ENCODE peak calls at places on chromosomes 6 and 20, in four cellular contexts. H, P, G and E are unnamed samples. For H3K4me1, the result is how much of the 10 kb centered on the place peaks cover.

GRCh38 chr6:169101981-169102380 is 151.7 kb downstream of the THBS2 start:
- DNase-seq in H (no peak), G (no peak), P (no peak), E (no peak)

GRCh38 chr20:44959896-44960852 is at the start of gene TOMM34:
- DNase-seq in G (no peak), H (peak), P (peak), E (peak)

GRCh38 chr6:74657033-74657432 is 548.8 kb downstream of the COL12A1 start:
- DNase-seq in P (no peak), H (no peak), G (no peak), E (no peak)

GRCh38 chr6:142958343-142958742 is 13.4 kb upstream of the HIVEP2 start:
- DNase-seq in P (no peak), G (no peak), H (no peak), E (no peak)

GRCh38 chr6:1244278-1244677 is 67.6 kb upstream of the FOXQ1 start:
- DNase-seq in H (no peak), G (no peak), P (no peak), E (no peak)

GRCh38 chr20:1920252-1920651 is 25.0 kb downstream of the SIRPA start:
- DNase-seq in P (peak), H (no peak), G (no peak), E (peak)

GRCh38 chr6:153790048-153790447 is 249.0 kb upstream of the OPRM1 start:
- DNase-seq in H (no peak), G (no peak), P (peak), E (no peak)

GRCh38 chr20:10754809-10755208 is 81.0 kb upstream of the JAG1 start:
- DNase-seq in P (no peak), G (no peak), H (no peak), E (no peak)

GRCh38 chr6:168418151-168418551 is 22.8 kb upstream of the SMOC2 start:
- DNase-seq in P (no peak), G (peak), H (no peak), E (no peak)

GRCh38 chr6:63743691-63744090 is 108.1 kb downstream of the PHF3 start:
- DNase-seq in P (no peak), G (no peak), H (no peak), E (no peak)

GRCh38 chr6:168279403-168279935 is 40.1 kb downstream of the DACT2 start:
- DNase-seq in P (no peak), G (no peak), H (no peak), E (no peak)

GRCh38 chr20:18657575-18657974 is 69.7 kb downstream of the DTD1 start:
- DNase-seq in H (no peak), G (no peak), P (no peak), E (no peak)

GRCh38 chr6:71351190-71351589 is 62.6 kb downstream of the OGFRL1 start:
- DNase-seq in G (no peak), H (no peak), P (no peak), E (no peak)

GRCh38 chr20:57440678-57441509 is 49.7 kb downstream of the RBM38 start:
- DNase-seq in H (no peak), P (peak), G (no peak), E (no peak)

GRCh38 chr20:62161347-62161746 is 17.8 kb downstream of the SS18L1 start:
- DNase-seq in G (no peak), P (no peak), H (no peak), E (no peak)

GRCh38 chr6:136593748-136594490 is 43.7 kb upstream of the MAP7 start:
- DNase-seq in G (no peak), P (no peak), H (peak), E (no peak)

GRCh38 chr6:36130672-36131516 is 581 bp downstream of the MAPK13 start:
- DNase-seq in H (peak), G (no peak), P (peak), E (peak)

GRCh38 chr6:119476024-119476423 is 126.5 kb upstream of the MAN1A1 start:
- DNase-seq in H (no peak), G (no peak), P (no peak), E (no peak)

GRCh38 chr6:18262812-18263560 is 1.3 kb downstream of the DEK start:
- DNase-seq in P (no peak), G (no peak), H (peak), E (no peak)

GRCh38 chr20:31862506-31862905 is 7.8 kb downstream of the DUSP15 start:
- DNase-seq in H (no peak), P (no peak), G (no peak), E (peak)

GRCh38 chr20:38201356-38201755 is 36.3 kb upstream of the TGM2 start:
- DNase-seq in P (no peak), G (no peak), H (no peak), E (no peak)

GRCh38 chr20:15065794-15066193 is 728.4 kb upstream of the FLRT3 start:
- DNase-seq in P (no peak), G (no peak), H (no peak), E (no peak)

GRCh38 chr6:151058021-151058733 is 181.6 kb upstream of the AKAP12 start:
- DNase-seq in P (no peak), H (no peak), G (no peak), E (no peak)

GRCh38 chr20:13772529-13772928 is 12.2 kb downstream of the ESF1 start:
- DNase-seq in G (no peak), P (no peak), H (no peak), E (no peak)

GRCh38 chr6:148430897-148431296 is 88.3 kb downstream of the SASH1 start:
- DNase-seq in H (no peak), G (no peak), P (no peak), E (no peak)

GRCh38 chr6:166608819-166609218 is 18.2 kb downstream of the RPS6KA2 start:
- DNase-seq in P (no peak), G (peak), H (no peak), E (no peak)

GRCh38 chr6:34174846-34175399 is 29.0 kb upstream of the GRM4 start:
- DNase-seq in P (no peak), G (no peak), H (no peak), E (peak)

GRCh38 chr20:5621305-5621704 is 128.9 kb upstream of the SHLD1 start:
- DNase-seq in H (no peak), G (no peak), P (no peak), E (no peak)

GRCh38 chr6:153963352-153963751 is 75.7 kb upstream of the OPRM1 start:
- DNase-seq in H (no peak), P (no peak), G (no peak), E (no peak)

GRCh38 chr6:14265049-14266021 is 147.8 kb downstream of the CD83 start:
- DNase-seq in P (no peak), H (no peak), G (no peak), E (no peak)

DNA sequence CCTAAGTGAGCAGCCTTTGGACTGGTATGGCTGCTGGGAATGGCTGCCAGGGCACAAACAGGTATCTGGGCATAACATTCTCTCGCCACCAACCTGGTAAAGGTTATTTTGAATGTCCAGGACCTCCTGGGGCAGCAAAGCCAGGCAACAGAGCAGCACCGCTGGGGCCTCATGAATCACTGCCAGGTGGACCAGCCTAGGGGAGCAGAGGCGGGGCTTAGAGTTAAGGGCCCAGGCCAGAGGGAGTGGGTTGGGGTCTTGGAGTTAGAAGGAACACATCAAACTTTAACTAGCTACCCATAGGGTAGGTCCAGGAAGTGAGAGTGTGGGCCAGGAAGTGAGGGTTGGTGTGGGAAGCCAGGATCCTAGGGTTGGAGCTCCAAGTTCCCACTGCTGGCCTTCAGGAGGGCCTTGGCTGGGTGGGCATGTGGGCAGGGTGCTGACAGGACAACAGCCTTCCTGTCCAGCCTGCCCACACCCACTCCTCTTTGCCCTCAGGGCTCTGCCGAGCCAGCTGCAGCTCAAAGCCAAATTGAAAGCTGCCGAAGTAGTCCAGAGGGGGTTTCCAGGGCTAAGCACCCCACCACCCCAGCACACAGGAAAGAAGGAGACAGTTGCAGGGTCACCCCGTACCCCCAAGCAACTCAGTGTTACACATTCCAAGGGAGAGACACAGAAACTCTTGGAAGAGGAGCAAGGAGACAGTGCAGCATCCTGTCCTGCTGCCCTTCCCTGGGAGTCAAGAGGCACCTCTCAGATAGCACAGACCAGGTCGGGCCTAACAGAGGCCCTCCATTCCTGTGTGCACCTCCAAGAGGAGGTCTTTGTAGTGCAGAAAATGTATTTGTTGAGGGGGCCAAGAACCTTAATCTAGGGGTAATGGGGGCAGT is 2.6 kb downstream of the NFKBIE start:
- DNase-seq in P (no peak), H (no peak), G (no peak), E (no peak)
- H3K4me1 ChIP-seq in P (under half), H (under half), G (under half), E (under half)

GRCh38 chr6:133301739-133302138 is 60.6 kb downstream of the EYA4 start:
- DNase-seq in G (no peak), H (no peak), P (no peak), E (no peak)

GRCh38 chr6:133298335-133298734 is 57.2 kb downstream of the EYA4 start:
- DNase-seq in H (no peak), G (no peak), P (no peak), E (no peak)

GRCh38 chr6:133300896-133301295 is 59.7 kb downstream of the EYA4 start:
- DNase-seq in G (no peak), P (no peak), H (no peak), E (no peak)

GRCh38 chr6:133298801-133299200 is 57.6 kb downstream of the EYA4 start:
- DNase-seq in H (no peak), G (no peak), P (no peak), E (no peak)

DNA sequence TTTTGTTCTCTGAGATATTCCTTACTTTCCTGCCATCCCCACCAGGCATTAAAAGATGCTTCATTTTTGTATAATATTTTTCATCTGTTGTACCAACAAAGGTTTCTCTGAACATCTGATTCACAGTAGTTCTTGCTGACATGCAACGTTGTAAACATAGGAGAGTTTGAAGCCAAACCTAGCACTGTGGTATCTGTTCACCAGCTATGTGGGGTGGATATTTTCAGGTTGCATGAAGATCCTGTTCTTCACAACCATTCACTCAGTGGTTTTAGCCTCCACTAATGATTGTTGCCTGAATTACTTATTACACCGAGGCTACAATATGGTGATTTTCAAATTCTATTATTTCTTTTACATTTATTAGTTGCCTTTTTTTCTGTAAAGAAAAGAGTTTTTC is 56.5 kb downstream of the EYA4 start:
- DNase-seq in P (no peak), H (no peak), G (no peak), E (no peak)
- H3K4me1 ChIP-seq in P (under half), H (under half), G (under half), E (under half)

GRCh38 chr20:839015-839414 is 5.5 kb downstream of the FAM110A start:
- DNase-seq in P (peak), G (no peak), H (no peak), E (no peak)
- H3K4me1 ChIP-seq in P (under half), G (under half), H (under half), E (under half)

GRCh38 chr6:11722224-11722623 is 56.4 kb downstream of the ADTRP start:
- DNase-seq in P (no peak), H (no peak), G (no peak), E (no peak)
- H3K4me1 ChIP-seq in P (under half), H (under half), G (under half), E (under half)

GRCh38 chr6:49902856-49903255 is 36.5 kb upstream of the CRISP1 start:
- DNase-seq in H (no peak), G (no peak), P (no peak), E (no peak)

GRCh38 chr6:49898904-49899566 is 32.7 kb upstream of the CRISP1 start:
- DNase-seq in G (no peak), P (no peak), H (no peak), E (no peak)
- H3K4me1 ChIP-seq in G (under half), P (under half), H (under half), E (under half)

GRCh38 chr6:108941281-108941680 is 93.1 kb downstream of the ARMC2 start:
- DNase-seq in G (no peak), P (no peak), H (no peak), E (no peak)

GRCh38 chr6:108942556-108943492 is 94.6 kb downstream of the ARMC2 start:
- DNase-seq in P (no peak), G (no peak), H (peak), E (no peak)

GRCh38 chr6:108940741-108941140 is 92.5 kb downstream of the ARMC2 start:
- DNase-seq in G (no peak), P (no peak), H (no peak), E (no peak)

GRCh38 chr6:108944058-108944457 is 95.8 kb downstream of the ARMC2 start:
- DNase-seq in G (no peak), P (no peak), H (no peak), E (no peak)

DNA sequence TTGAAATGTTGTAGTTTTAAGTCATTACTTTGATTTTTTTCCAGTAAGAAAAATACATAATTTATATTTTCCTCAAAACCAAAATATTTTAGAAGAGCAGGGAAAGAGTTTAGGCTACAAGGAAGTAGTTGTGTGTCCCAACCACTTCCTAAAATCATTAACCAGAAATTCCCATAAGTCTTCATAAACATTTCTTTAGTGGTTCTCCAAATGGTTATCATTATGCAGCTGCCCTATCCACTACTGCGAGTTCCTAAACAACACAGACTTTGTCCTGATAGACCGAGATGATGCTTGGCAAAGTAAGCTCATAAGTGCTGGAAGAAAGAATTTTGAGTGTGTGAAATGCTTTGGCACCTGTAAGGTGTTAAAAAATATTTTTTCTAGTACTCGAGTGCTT is 93.6 kb downstream of the ARMC2 start:
- DNase-seq in P (no peak), G (no peak), H (no peak), E (no peak)
- H3K4me1 ChIP-seq in P (under half), G (half or more), H (under half), E (under half)

GRCh38 chr20:48760403-48760889 is 67.4 kb downstream of the PREX1 start:
- DNase-seq in G (no peak), P (no peak), H (peak), E (no peak)
- H3K4me1 ChIP-seq in G (under half), P (under half), H (half or more), E (under half)

DNA sequence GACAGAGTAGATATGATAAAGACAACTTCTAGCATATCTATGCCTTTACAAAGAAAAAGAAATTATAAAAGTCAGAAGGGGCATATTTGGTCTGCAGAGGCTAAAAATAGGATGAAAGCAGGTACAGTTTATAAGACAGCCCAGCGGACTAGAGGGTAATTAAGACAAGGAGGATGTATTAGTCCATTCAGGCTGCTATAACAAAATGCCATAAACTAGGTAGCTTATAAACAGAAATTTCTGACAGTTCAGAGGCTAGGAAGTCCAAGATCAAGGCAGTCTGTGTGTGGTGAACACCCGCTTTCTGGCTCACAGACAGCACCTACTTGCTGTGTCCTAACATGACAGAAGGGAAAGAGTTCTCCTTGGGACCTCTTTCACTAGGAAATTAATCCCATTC is 5.7 kb downstream of the HBS1L start:
- DNase-seq in H (no peak), P (no peak), G (no peak), E (no peak)
- H3K4me1 ChIP-seq in H (half or more), P (under half), G (under half), E (under half)

GRCh38 chr20:63687419-63688233 is 8.8 kb upstream of the TNFRSF6B start:
- DNase-seq in P (peak), G (no peak), H (no peak), E (no peak)
- H3K4me1 ChIP-seq in P (under half), G (under half), H (under half), E (under half)